ENCODE peak calls at places on chromosomes 13 and 19, in nine cellular contexts. One of them, this sample, is unnamed.

GRCh38 chr19:45758921-45759320 is 10.1 kb downstream of the SIX5 start:
- DNase-seq in posterior vena cava: peak
- DNase-seq in stimulated activated CD4-positive, alpha-beta T cell treated with anti-CD3 and anti-CD28 coated beads, Interleukin-2, amount 100 ng/mL, for 48 hours: no peak
- DNase-seq in CD8-positive, alpha-beta memory T cell: no peak
- DNase-seq in left cardiac atrium: no peak
- DNase-seq in activated CD4-positive, alpha-beta memory T cell treated with anti-CD3 and anti-CD28 coated beads for 36 hours: no peak
- DNase-seq in NCI-H2029: no peak
- DNase-seq in stimulated activated CD8-positive, alpha-beta memory T cell treated with anti-CD3 and anti-CD28 coated beads, Interleukin-4, amount 100 ng/mL, for 48 hours: no peak
- DNase-seq in myocyte: no peak
- DNase-seq in this sample: no peak

GRCh38 chr13:49877629-49878218 is 58.4 kb downstream of the SPRYD7 start:
- DNase-seq in posterior vena cava: no peak
- DNase-seq in stimulated activated CD4-positive, alpha-beta T cell treated with anti-CD3 and anti-CD28 coated beads, Interleukin-2, amount 100 ng/mL, for 48 hours: no peak
- DNase-seq in CD8-positive, alpha-beta memory T cell: no peak
- DNase-seq in left cardiac atrium: no peak
- DNase-seq in activated CD4-positive, alpha-beta memory T cell treated with anti-CD3 and anti-CD28 coated beads for 36 hours: no peak
- DNase-seq in NCI-H2029: no peak
- DNase-seq in stimulated activated CD8-positive, alpha-beta memory T cell treated with anti-CD3 and anti-CD28 coated beads, Interleukin-4, amount 100 ng/mL, for 48 hours: no peak
- DNase-seq in myocyte: peak
- DNase-seq in this sample: no peak

GRCh38 chr19:51034704-51035103 is at the start of gene KLK12:
- DNase-seq in posterior vena cava: no peak
- DNase-seq in stimulated activated CD4-positive, alpha-beta T cell treated with anti-CD3 and anti-CD28 coated beads, Interleukin-2, amount 100 ng/mL, for 48 hours: no peak
- DNase-seq in CD8-positive, alpha-beta memory T cell: no peak
- DNase-seq in left cardiac atrium: no peak
- DNase-seq in activated CD4-positive, alpha-beta memory T cell treated with anti-CD3 and anti-CD28 coated beads for 36 hours: no peak
- DNase-seq in NCI-H2029: peak
- DNase-seq in stimulated activated CD8-positive, alpha-beta memory T cell treated with anti-CD3 and anti-CD28 coated beads, Interleukin-4, amount 100 ng/mL, for 48 hours: no peak
- DNase-seq in myocyte: no peak
- DNase-seq in this sample: no peak

GRCh38 chr13:65854431-65854830 is 1375.7 kb downstream of the PCDH9 start:
- DNase-seq in posterior vena cava: no peak
- DNase-seq in stimulated activated CD4-positive, alpha-beta T cell treated with anti-CD3 and anti-CD28 coated beads, Interleukin-2, amount 100 ng/mL, for 48 hours: no peak
- DNase-seq in CD8-positive, alpha-beta memory T cell: no peak
- DNase-seq in left cardiac atrium: no peak
- DNase-seq in activated CD4-positive, alpha-beta memory T cell treated with anti-CD3 and anti-CD28 coated beads for 36 hours: no peak
- DNase-seq in NCI-H2029: no peak
- DNase-seq in stimulated activated CD8-positive, alpha-beta memory T cell treated with anti-CD3 and anti-CD28 coated beads, Interleukin-4, amount 100 ng/mL, for 48 hours: no peak
- DNase-seq in myocyte: no peak
- DNase-seq in this sample: no peak

GRCh38 chr13:105033999-105034398 is 1501.5 kb downstream of the EFNB2 start:
- DNase-seq in posterior vena cava: no peak
- DNase-seq in stimulated activated CD4-positive, alpha-beta T cell treated with anti-CD3 and anti-CD28 coated beads, Interleukin-2, amount 100 ng/mL, for 48 hours: no peak
- DNase-seq in CD8-positive, alpha-beta memory T cell: no peak
- DNase-seq in left cardiac atrium: no peak
- DNase-seq in activated CD4-positive, alpha-beta memory T cell treated with anti-CD3 and anti-CD28 coated beads for 36 hours: no peak
- DNase-seq in NCI-H2029: no peak
- DNase-seq in stimulated activated CD8-positive, alpha-beta memory T cell treated with anti-CD3 and anti-CD28 coated beads, Interleukin-4, amount 100 ng/mL, for 48 hours: no peak
- DNase-seq in myocyte: no peak
- DNase-seq in this sample: no peak

GRCh38 chr13:61463027-61463426 is 47.4 kb upstream of the PCDH20 start:
- DNase-seq in posterior vena cava: no peak
- DNase-seq in stimulated activated CD4-positive, alpha-beta T cell treated with anti-CD3 and anti-CD28 coated beads, Interleukin-2, amount 100 ng/mL, for 48 hours: no peak
- DNase-seq in CD8-positive, alpha-beta memory T cell: no peak
- DNase-seq in left cardiac atrium: no peak
- DNase-seq in activated CD4-positive, alpha-beta memory T cell treated with anti-CD3 and anti-CD28 coated beads for 36 hours: no peak
- DNase-seq in NCI-H2029: no peak
- DNase-seq in stimulated activated CD8-positive, alpha-beta memory T cell treated with anti-CD3 and anti-CD28 coated beads, Interleukin-4, amount 100 ng/mL, for 48 hours: no peak
- DNase-seq in myocyte: no peak
- DNase-seq in this sample: no peak

GRCh38 chr19:46115396-46116109 is 8.9 kb downstream of the IGFL3 start:
- DNase-seq in posterior vena cava: no peak
- DNase-seq in stimulated activated CD4-positive, alpha-beta T cell treated with anti-CD3 and anti-CD28 coated beads, Interleukin-2, amount 100 ng/mL, for 48 hours: peak
- DNase-seq in CD8-positive, alpha-beta memory T cell: no peak
- DNase-seq in left cardiac atrium: no peak
- DNase-seq in activated CD4-positive, alpha-beta memory T cell treated with anti-CD3 and anti-CD28 coated beads for 36 hours: peak
- DNase-seq in NCI-H2029: no peak
- DNase-seq in stimulated activated CD8-positive, alpha-beta memory T cell treated with anti-CD3 and anti-CD28 coated beads, Interleukin-4, amount 100 ng/mL, for 48 hours: peak
- DNase-seq in myocyte: peak
- DNase-seq in this sample: peak

GRCh38 chr19:8505680-8506401 is 3.4 kb upstream of the PRAM1 start:
- DNase-seq in posterior vena cava: peak
- DNase-seq in stimulated activated CD4-positive, alpha-beta T cell treated with anti-CD3 and anti-CD28 coated beads, Interleukin-2, amount 100 ng/mL, for 48 hours: peak
- DNase-seq in CD8-positive, alpha-beta memory T cell: peak
- DNase-seq in left cardiac atrium: peak
- DNase-seq in activated CD4-positive, alpha-beta memory T cell treated with anti-CD3 and anti-CD28 coated beads for 36 hours: peak
- DNase-seq in NCI-H2029: peak
- DNase-seq in stimulated activated CD8-positive, alpha-beta memory T cell treated with anti-CD3 and anti-CD28 coated beads, Interleukin-4, amount 100 ng/mL, for 48 hours: peak
- DNase-seq in myocyte: peak
- DNase-seq in this sample: peak

GRCh38 chr19:49767967-49768581 is 1.3 kb downstream of the AP2A1 start:
- DNase-seq in posterior vena cava: no peak
- DNase-seq in stimulated activated CD4-positive, alpha-beta T cell treated with anti-CD3 and anti-CD28 coated beads, Interleukin-2, amount 100 ng/mL, for 48 hours: no peak
- DNase-seq in CD8-positive, alpha-beta memory T cell: no peak
- DNase-seq in left cardiac atrium: no peak
- DNase-seq in activated CD4-positive, alpha-beta memory T cell treated with anti-CD3 and anti-CD28 coated beads for 36 hours: no peak
- DNase-seq in NCI-H2029: no peak
- DNase-seq in stimulated activated CD8-positive, alpha-beta memory T cell treated with anti-CD3 and anti-CD28 coated beads, Interleukin-4, amount 100 ng/mL, for 48 hours: no peak
- DNase-seq in myocyte: no peak
- DNase-seq in this sample: no peak

GRCh38 chr19:447816-448546 is 12.9 kb downstream of the SHC2 start:
- DNase-seq in posterior vena cava: no peak
- DNase-seq in stimulated activated CD4-positive, alpha-beta T cell treated with anti-CD3 and anti-CD28 coated beads, Interleukin-2, amount 100 ng/mL, for 48 hours: no peak
- DNase-seq in CD8-positive, alpha-beta memory T cell: no peak
- DNase-seq in left cardiac atrium: no peak
- DNase-seq in activated CD4-positive, alpha-beta memory T cell treated with anti-CD3 and anti-CD28 coated beads for 36 hours: no peak
- DNase-seq in NCI-H2029: no peak
- DNase-seq in stimulated activated CD8-positive, alpha-beta memory T cell treated with anti-CD3 and anti-CD28 coated beads, Interleukin-4, amount 100 ng/mL, for 48 hours: no peak
- DNase-seq in myocyte: no peak
- DNase-seq in this sample: no peak

GRCh38 chr13:32964987-32965386 is 51.2 kb upstream of the KL start:
- DNase-seq in posterior vena cava: no peak
- DNase-seq in stimulated activated CD4-positive, alpha-beta T cell treated with anti-CD3 and anti-CD28 coated beads, Interleukin-2, amount 100 ng/mL, for 48 hours: no peak
- DNase-seq in CD8-positive, alpha-beta memory T cell: no peak
- DNase-seq in left cardiac atrium: no peak
- DNase-seq in activated CD4-positive, alpha-beta memory T cell treated with anti-CD3 and anti-CD28 coated beads for 36 hours: no peak
- DNase-seq in NCI-H2029: no peak
- DNase-seq in stimulated activated CD8-positive, alpha-beta memory T cell treated with anti-CD3 and anti-CD28 coated beads, Interleukin-4, amount 100 ng/mL, for 48 hours: no peak
- DNase-seq in myocyte: no peak
- DNase-seq in this sample: no peak

This sample was measured in EH.